ENCODE peak calls at places on chromosomes 13 and 19, in eight cellular contexts. N, S, E, M, H, G, W and K are unnamed samples.

GRCh38 chr13:93951153-93951552 is 528.3 kb downstream of the DCT start:
- DNase-seq in N (no peak), S (no peak), E (no peak), M (no peak), H (no peak), G (no peak), W (no peak), K (no peak)

GRCh38 chr19:15875075-15875474 is 22.8 kb downstream of the CYP4F2 start:
- DNase-seq in N (no peak), S (no peak), E (no peak), M (no peak), H (no peak), G (no peak), W (no peak), K (no peak)

GRCh38 chr13:22454586-22454985 is 726.2 kb upstream of the SGCG start:
- DNase-seq in N (no peak), S (no peak), E (no peak), M (no peak), H (no peak), G (no peak), W (no peak), K (no peak)

GRCh38 chr19:33621811-33622504 is at the start of gene CHST8:
- DNase-seq in N (no peak), S (peak), E (peak), M (no peak), H (peak), G (peak), W (peak), K (no peak)

GRCh38 chr19:11887618-11888531 is at the start of gene ZNF69:
- DNase-seq in N (peak), S (peak), E (peak), M (peak), H (peak), G (peak), W (peak), K (no peak)

GRCh38 chr13:33150146-33150545 is 133.9 kb downstream of the KL start:
- DNase-seq in N (no peak), S (no peak), E (no peak), M (no peak), H (no peak), G (no peak), W (no peak), K (no peak)

GRCh38 chr19:2983351-2984195 is 6.2 kb downstream of the TLE6 start:
- DNase-seq in N (no peak), S (peak), E (peak), M (peak), H (no peak), G (peak), W (peak), K (no peak)

GRCh38 chr19:19588546-19588945 is 29.9 kb downstream of the PBX4 start:
- DNase-seq in N (no peak), S (no peak), E (no peak), M (no peak), H (no peak), G (no peak), W (no peak), K (no peak)

GRCh38 chr13:101523732-101524131 is 71.3 kb downstream of the ITGBL1 start:
- DNase-seq in N (no peak), S (no peak), E (no peak), M (no peak), H (no peak), G (no peak), W (no peak), K (no peak)

GRCh38 chr13:66264976-66265375 is 965.2 kb downstream of the PCDH9 start:
- DNase-seq in N (no peak), S (no peak), E (no peak), M (no peak), H (no peak), G (no peak), W (no peak), K (no peak)

GRCh38 chr13:28204043-28204442 is 65.7 kb downstream of the PAN3 start:
- DNase-seq in N (no peak), S (no peak), E (no peak), M (no peak), H (no peak), G (no peak), W (no peak), K (no peak)

GRCh38 chr19:12899891-12900518 is 9.0 kb downstream of the GCDH start:
- DNase-seq in N (no peak), S (no peak), E (no peak), M (no peak), H (no peak), G (no peak), W (no peak), K (no peak)

GRCh38 chr19:19655641-19656343 is 7.7 kb downstream of the ATP13A1 start:
- DNase-seq in N (no peak), S (no peak), E (no peak), M (no peak), H (no peak), G (peak), W (no peak), K (no peak)

GRCh38 chr19:58572818-58573657 is at the start of gene MZF1:
- DNase-seq in N (peak), S (peak), E (peak), M (peak), H (peak), G (peak), W (peak), K (no peak)

GRCh38 chr13:97225533-97225932 is 3.4 kb downstream of the MBNL2 start:
- DNase-seq in N (no peak), S (no peak), E (no peak), M (no peak), H (no peak), G (no peak), W (no peak), K (no peak)

GRCh38 chr19:20367811-20368294 is 197.7 kb downstream of the ZNF737 start:
- DNase-seq in N (no peak), S (no peak), E (no peak), M (no peak), H (peak), G (no peak), W (peak), K (no peak)

GRCh38 chr19:10021446-10021845 is 8.2 kb downstream of the RDH8 start:
- DNase-seq in N (no peak), S (no peak), E (no peak), M (no peak), H (no peak), G (no peak), W (no peak), K (no peak)

GRCh38 chr19:3528080-3528479 is 10.9 kb upstream of the TEKTIP1 start:
- DNase-seq in N (no peak), S (peak), E (no peak), M (no peak), H (no peak), G (no peak), W (no peak), K (no peak)

GRCh38 chr13:30037306-30037705 is 186.9 kb upstream of the UBL3 start:
- DNase-seq in N (no peak), S (no peak), E (no peak), M (no peak), H (no peak), G (no peak), W (no peak), K (no peak)

GRCh38 chr13:74868044-74868443 is 613.9 kb downstream of the TBC1D4 start:
- DNase-seq in N (no peak), S (no peak), E (no peak), M (no peak), H (no peak), G (no peak), W (no peak), K (no peak)

GRCh38 chr13:51764184-51765141 is 39.5 kb downstream of the DHRS12 start:
- DNase-seq in N (no peak), S (no peak), E (peak), M (peak), H (peak), G (peak), W (peak), K (peak)

GRCh38 chr19:2960120-2960519 is 15.3 kb upstream of the ZNF77 start:
- DNase-seq in N (no peak), S (no peak), E (no peak), M (no peak), H (no peak), G (no peak), W (no peak), K (no peak)

GRCh38 chr13:40315416-40316064 is 350.9 kb downstream of the FOXO1 start:
- DNase-seq in N (no peak), S (no peak), E (no peak), M (no peak), H (no peak), G (no peak), W (no peak), K (no peak)

DNA sequence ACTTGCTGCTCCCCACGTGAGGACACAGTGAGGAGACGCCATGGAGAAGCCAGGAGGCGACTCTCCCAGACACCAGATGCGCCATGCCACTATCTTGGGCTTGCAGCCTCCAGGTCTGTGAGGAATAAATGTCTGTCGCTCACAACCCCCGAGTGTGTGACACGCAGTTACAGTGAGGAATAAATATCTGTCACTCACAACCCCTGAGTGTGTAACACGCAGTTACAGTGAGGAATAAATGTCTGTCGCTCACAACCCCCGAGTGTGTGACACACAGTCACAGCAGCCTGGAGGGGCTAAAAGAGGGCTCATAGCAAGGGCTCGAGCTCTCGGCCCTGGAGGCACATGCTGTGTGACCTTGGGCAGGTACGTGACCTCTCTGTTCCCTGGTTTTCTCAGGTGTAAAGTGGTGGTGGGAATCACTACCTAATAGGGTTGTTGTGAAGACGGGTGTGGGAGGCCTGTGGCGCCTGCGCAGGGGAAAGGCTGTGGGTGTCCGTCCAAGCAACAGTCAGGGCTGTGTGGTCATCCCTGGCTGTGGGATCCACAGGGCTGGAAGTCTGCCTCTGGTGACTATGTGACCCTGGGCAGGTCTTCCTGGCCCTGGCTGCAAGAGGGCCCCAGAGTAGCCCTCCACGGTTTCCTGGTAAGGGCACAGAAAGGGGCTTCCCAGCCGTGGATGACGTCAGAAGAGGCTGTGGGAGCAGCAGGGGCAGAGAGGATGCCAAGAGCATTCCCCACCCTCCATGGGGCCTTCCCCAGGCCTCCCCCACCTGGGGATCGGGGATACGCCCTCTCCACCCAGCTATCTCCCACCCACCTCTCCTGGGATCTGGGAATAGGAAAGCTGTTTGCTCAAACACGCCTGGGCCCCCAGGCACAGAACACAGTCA is 77.7 kb downstream of the C1QTNF9 start:
- DNase-seq in N (no peak), S (no peak), E (no peak), M (no peak), H (no peak), G (no peak), W (no peak), K (no peak)
- TF ChIP-seq CTCF in N (no peak), S (no peak), E (no peak), M (no peak), H (no peak), G (no peak), W (no peak), K (no peak)

GRCh38 chr13:112783135-112783945 is 93.5 kb downstream of the ATP11A start:
- DNase-seq in N (peak), S (no peak), E (no peak), M (no peak), H (no peak), G (no peak), W (no peak), K (no peak)

GRCh38 chr13:112779856-112780604 is 90.2 kb downstream of the ATP11A start:
- DNase-seq in N (peak), S (no peak), E (no peak), M (no peak), H (no peak), G (no peak), W (no peak), K (no peak)

GRCh38 chr13:112781287-112781686 is 91.4 kb downstream of the ATP11A start:
- DNase-seq in N (no peak), S (no peak), E (no peak), M (no peak), H (no peak), G (no peak), W (no peak), K (no peak)

GRCh38 chr13:112782433-112783010 is 92.7 kb downstream of the ATP11A start:
- DNase-seq in N (peak), S (no peak), E (no peak), M (no peak), H (no peak), G (no peak), W (no peak), K (no peak)

GRCh38 chr13:112781881-112782361 is 92.1 kb downstream of the ATP11A start:
- DNase-seq in N (peak), S (no peak), E (no peak), M (peak), H (peak), G (no peak), W (no peak), K (no peak)
- H3K27ac ChIP-seq in N (peak), S (no peak), E (no peak), M (peak), H (peak), G (peak), W (peak), K (no peak)

DNA sequence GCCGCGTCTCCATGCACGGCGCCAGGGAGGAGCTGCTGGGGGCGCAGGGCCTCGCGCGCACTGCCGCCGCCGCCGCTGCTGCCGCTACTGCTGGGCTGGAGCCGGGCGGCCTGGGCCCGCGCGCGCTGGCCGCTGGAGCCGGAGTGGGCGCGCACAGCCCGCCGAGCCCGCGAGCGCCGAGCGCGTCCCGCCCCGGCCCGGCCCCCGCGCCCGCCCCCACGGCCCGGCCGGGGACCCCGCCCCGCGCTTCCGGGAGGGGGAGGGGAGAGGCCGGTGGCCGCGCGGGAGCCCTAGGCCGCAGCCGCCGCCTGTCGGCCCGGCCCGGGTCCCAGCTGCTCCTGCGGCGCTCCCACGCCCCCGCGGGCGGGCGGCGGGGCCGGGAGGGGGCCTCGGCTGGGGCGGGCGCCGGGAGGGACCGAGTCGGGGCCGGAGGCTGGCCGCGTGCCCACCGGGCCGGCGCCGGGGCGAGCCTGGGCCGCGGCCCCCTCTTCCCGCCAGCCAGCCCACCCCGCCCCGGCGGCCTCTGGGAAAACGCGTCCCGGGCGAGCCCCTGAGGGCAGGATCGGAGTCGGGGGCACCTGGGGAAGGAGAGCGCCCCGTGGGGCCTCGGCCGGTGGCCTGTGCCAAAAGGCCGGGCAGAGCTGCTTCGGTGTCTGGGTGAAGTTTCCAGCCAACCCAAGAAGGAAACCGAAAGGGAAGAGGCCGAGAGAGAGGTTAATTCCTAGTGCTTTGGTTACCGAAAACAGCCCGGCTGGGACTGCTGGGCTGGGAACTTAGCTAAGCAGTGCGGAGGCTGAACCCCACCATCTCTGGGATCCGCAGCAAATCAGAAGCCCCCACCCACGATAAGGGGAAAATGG is at the start of gene STK24:
- DNase-seq in N (peak), S (peak), E (peak), M (peak), H (peak), G (peak), W (peak), K (no peak)
- TF ChIP-seq CTCF in N (no peak), S (no peak), E (no peak), M (peak), H (no peak), G (no peak), W (no peak), K (no peak)

GRCh38 chr13:42396901-42397670 is 125.1 kb downstream of the AKAP11 start:
- DNase-seq in N (no peak), S (no peak), E (no peak), M (no peak), H (no peak), G (no peak), W (no peak), K (no peak)
- H3K27ac ChIP-seq in N (no peak), S (no peak), E (no peak), M (no peak), H (no peak), G (no peak), W (no peak), K (no peak)

GRCh38 chr13:36337938-36338337 is 8.3 kb downstream of the SPART start:
- DNase-seq in N (no peak), S (no peak), E (no peak), M (no peak), H (no peak), G (no peak), W (no peak), K (no peak)
- TF ChIP-seq CTCF in N (no peak), S (no peak), E (no peak), M (no peak), H (no peak), G (no peak), W (no peak), K (no peak)

GRCh38 chr13:27194895-27195764 is 23.5 kb upstream of the USP12 start:
- DNase-seq in N (no peak), S (no peak), E (no peak), M (no peak), H (no peak), G (no peak), W (no peak), K (no peak)
- H3K27ac ChIP-seq in N (no peak), S (no peak), E (no peak), M (no peak), H (no peak), G (no peak), W (no peak), K (no peak)

DNA sequence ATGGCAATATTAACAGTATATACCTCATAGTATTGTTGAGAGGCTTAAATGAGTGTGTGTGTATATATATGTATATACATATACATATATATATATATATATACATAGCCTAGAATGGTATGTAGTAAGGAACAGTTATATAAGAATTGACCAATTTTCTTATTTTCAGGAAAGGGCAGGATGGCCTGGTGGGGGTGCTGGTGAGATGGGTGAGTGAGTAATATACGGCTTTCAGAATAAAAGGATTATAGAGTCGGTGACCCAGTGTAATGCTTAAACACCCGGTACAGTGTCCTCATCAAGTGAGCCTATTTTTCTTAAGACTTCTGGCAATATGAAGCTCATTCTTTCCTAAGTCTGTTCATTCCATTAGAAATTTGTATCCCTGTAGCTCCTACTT is 11.7 kb upstream of the FAM216B start:
- DNase-seq in N (no peak), S (no peak), E (no peak), M (no peak), H (no peak), G (no peak), W (no peak), K (no peak)
- TF ChIP-seq CTCF in N (no peak), S (no peak), E (no peak), M (no peak), H (no peak), G (no peak), W (no peak), K (no peak)

GRCh38 chr19:44278181-44278690 is 18.6 kb downstream of the ZNF233 start:
- DNase-seq in N (no peak), S (no peak), E (no peak), M (no peak), H (no peak), G (no peak), W (no peak), K (no peak)
- H3K27ac ChIP-seq in N (no peak), S (no peak), E (no peak), M (no peak), H (no peak), G (no peak), W (no peak), K (no peak)

DNA sequence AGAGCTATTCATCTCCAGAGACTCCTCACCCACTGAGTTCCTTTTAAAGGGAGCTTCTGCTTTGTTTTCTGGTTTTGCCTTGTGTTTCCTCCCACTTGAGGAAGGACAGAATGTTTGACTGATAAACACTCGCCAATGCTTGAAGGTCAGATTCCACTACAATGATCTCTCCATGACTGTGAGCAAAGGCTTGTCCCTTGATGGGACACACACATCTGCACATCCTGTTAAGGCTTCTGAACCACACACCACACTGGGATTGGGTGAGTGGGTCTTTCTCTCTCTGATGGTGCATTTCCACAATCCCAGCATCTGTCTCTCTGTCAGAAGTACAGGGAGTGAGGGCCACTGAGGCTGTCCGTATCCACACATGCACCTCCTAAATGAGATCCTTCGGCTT is 245.3 kb downstream of the IRS2 start:
- DNase-seq in N (no peak), S (no peak), E (no peak), M (no peak), H (no peak), G (no peak), W (no peak), K (no peak)
- TF ChIP-seq CTCF in N (no peak), S (no peak), E (no peak), M (no peak), H (no peak), G (no peak), W (no peak), K (no peak)

DNA sequence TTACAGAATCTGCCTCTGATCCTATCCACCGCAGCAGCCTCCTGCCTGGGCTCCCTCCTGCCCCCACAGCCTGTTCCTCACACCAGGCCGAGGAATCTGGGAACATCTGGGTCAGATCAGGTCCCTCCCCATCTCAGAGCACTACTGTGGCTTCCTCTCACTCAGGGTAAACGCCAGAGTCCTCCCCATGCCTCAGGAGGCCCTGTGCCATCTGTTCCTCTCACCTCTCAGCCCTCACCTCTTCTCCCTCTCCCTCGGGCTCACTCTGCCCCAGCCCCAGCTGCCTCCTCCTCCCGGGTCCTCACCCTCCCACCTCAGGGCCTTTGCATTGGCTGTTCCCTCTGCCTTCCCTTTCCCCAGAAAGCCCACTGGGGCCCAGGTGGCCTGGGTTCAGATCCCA is 18.2 kb downstream of the FCGBP start:
- DNase-seq in N (no peak), S (no peak), E (peak), M (no peak), H (no peak), G (no peak), W (no peak), K (no peak)
- H3K27ac ChIP-seq in N (no peak), S (no peak), E (no peak), M (no peak), H (no peak), G (no peak), W (no peak), K (no peak)